ENCODE peak calls at places on chromosomes 11 and 22, in four cellular contexts. S is GM13976, V is colonic mucosa, C is fibroblast of villous mesenchyme. Y is an unnamed sample.

GRCh38 chr11:15326535-15326934 is 211.8 kb downstream of the INSC start:
- DNase-seq in S (no peak), V (no peak), C (no peak), Y (no peak)

GRCh38 chr11:8381343-8381742 is 117.7 kb upstream of the LMO1 start:
- DNase-seq in S (no peak), V (no peak), C (no peak), Y (no peak)

GRCh38 chr11:36157151-36157519 is 132.1 kb downstream of the COMMD9 start:
- DNase-seq in S (no peak), V (no peak), C (no peak), Y (no peak)

GRCh38 chr11:17542249-17542648 is 2.0 kb downstream of the USH1C start:
- DNase-seq in S (no peak), V (peak), C (no peak), Y (no peak)

GRCh38 chr11:129644326-129644725 is 171.3 kb upstream of the TMEM45B start:
- DNase-seq in S (no peak), V (no peak), C (peak), Y (no peak)

GRCh38 chr11:125588505-125588904 is 4.1 kb upstream of the STT3A start:
- DNase-seq in S (no peak), V (no peak), C (no peak), Y (no peak)

GRCh38 chr11:117410861-117411725 is 83.4 kb downstream of the CEP164 start:
- DNase-seq in S (no peak), V (no peak), C (no peak), Y (no peak)

GRCh38 chr11:46159694-46160093 is 38.4 kb upstream of the PHF21A start:
- DNase-seq in S (no peak), V (peak), C (no peak), Y (no peak)

GRCh38 chr11:46537851-46538295 is 56.0 kb downstream of the AMBRA1 start:
- DNase-seq in S (peak), V (peak), C (peak), Y (peak)

GRCh38 chr11:7858001-7858400 is 61.3 kb upstream of the OR5P2 start:
- DNase-seq in S (no peak), V (no peak), C (no peak), Y (no peak)

GRCh38 chr11:11010624-11011127 is 152.8 kb upstream of the ZBED5 start:
- DNase-seq in S (no peak), V (peak), C (peak), Y (no peak)

GRCh38 chr11:63829823-63830489 is 9.0 kb upstream of the MARK2 start:
- DNase-seq in S (peak), V (no peak), C (peak), Y (peak)

GRCh38 chr22:39558950-39559349 is 11.6 kb upstream of the CACNA1I start:
- DNase-seq in S (peak), V (no peak), C (no peak), Y (no peak)

GRCh38 chr11:72446929-72447753 is 12.8 kb upstream of the CLPB start:
- DNase-seq in S (peak), V (no peak), C (peak), Y (peak)

GRCh38 chr11:62138630-62139425 is 15.0 kb downstream of the INCENP start:
- DNase-seq in S (no peak), V (no peak), C (no peak), Y (no peak)

GRCh38 chr11:102614485-102614884 is 10.6 kb downstream of the MMP20 start:
- DNase-seq in S (no peak), V (no peak), C (no peak), Y (no peak)

GRCh38 chr11:87224486-87224885 is 186.8 kb downstream of the TMEM135 start:
- DNase-seq in S (no peak), V (no peak), C (no peak), Y (no peak)

GRCh38 chr11:61966673-61967176 is 709 bp downstream of the FTH1 start:
- DNase-seq in S (no peak), V (peak), C (peak), Y (no peak)

GRCh38 chr22:20258584-20259335 is 9.4 kb downstream of the RTN4R start:
- DNase-seq in S (peak), V (no peak), C (no peak), Y (no peak)

GRCh38 chr11:123255909-123256308 is 60.9 kb upstream of the CLMP start:
- DNase-seq in S (no peak), V (no peak), C (no peak), Y (no peak)

GRCh38 chr11:70135142-70136132 is 57.3 kb downstream of the ANO1 start:
- DNase-seq in S (no peak), V (no peak), C (peak), Y (no peak)

GRCh38 chr11:107969219-107969618 is 39.5 kb upstream of the CUL5 start:
- DNase-seq in S (no peak), V (no peak), C (no peak), Y (no peak)

GRCh38 chr11:36292311-36292722 is 3.1 kb upstream of the COMMD9 start:
- DNase-seq in S (peak), V (no peak), C (peak), Y (no peak)

GRCh38 chr11:5666396-5666780 is 18.5 kb downstream of the TRIM5 start:
- DNase-seq in S (no peak), V (no peak), C (peak), Y (no peak)

GRCh38 chr11:59542142-59542810 is 30.9 kb downstream of the OR4D9 start:
- DNase-seq in S (no peak), V (no peak), C (no peak), Y (no peak)

GRCh38 chr11:76329084-76329648 is 51.8 kb downstream of the THAP12 start:
- DNase-seq in S (no peak), V (no peak), C (peak), Y (no peak)

GRCh38 chr11:723120-723883 is 17.3 kb downstream of the EPS8L2 start:
- DNase-seq in S (peak), V (peak), C (peak), Y (no peak)

GRCh38 chr11:132312616-132313210 is 942.3 kb downstream of the NTM start:
- DNase-seq in S (peak), V (no peak), C (peak), Y (peak)

GRCh38 chr11:46293616-46294015 is 16.2 kb downstream of the CREB3L1 start:
- DNase-seq in S (no peak), V (no peak), C (peak), Y (no peak)

GRCh38 chr11:87180743-87181142 is 143.0 kb downstream of the TMEM135 start:
- DNase-seq in S (no peak), V (no peak), C (peak), Y (no peak)

GRCh38 chr11:111225871-111226270 is 19.7 kb upstream of the POU2AF2 start:
- DNase-seq in S (no peak), V (no peak), C (no peak), Y (no peak)

GRCh38 chr11:76252625-76253024 is 46.3 kb upstream of the WNT11 start:
- DNase-seq in S (no peak), V (no peak), C (no peak), Y (no peak)

GRCh38 chr11:95904009-95904650 is 19.8 kb downstream of the MTMR2 start:
- DNase-seq in S (no peak), V (no peak), C (peak), Y (no peak)

GRCh38 chr11:75031224-75031753 is 42.6 kb downstream of the NEU3 start:
- DNase-seq in S (no peak), V (no peak), C (peak), Y (no peak)

GRCh38 chr11:32433249-32434115 is 1.9 kb downstream of the WT1 start:
- DNase-seq in S (no peak), V (no peak), C (no peak), Y (no peak)

GRCh38 chr11:76153609-76153949 is 52.7 kb downstream of the WNT11 start:
- DNase-seq in S (no peak), V (no peak), C (no peak), Y (no peak)

Y was measured in NCI-H1930.